ENCODE peak calls at places on chromosomes 7 and 10, in nine cellular contexts. One of them, this sample, is unnamed.
A peak's percentile ranks its signal among the peaks of the same experiment; 100 is the strongest.

GRCh38 chr7:107441576-107442422 is 28.1 kb upstream of the GPR22 start:
- DNase-seq in AG04450: no peak
- DNase-seq in psoas muscle: no peak
- DNase-seq in lower lobe of right lung: no peak
- DNase-seq in CD4-positive, alpha-beta T cell: no peak
- DNase-seq in H9: no peak
- DNase-seq in colonic mucosa: no peak
- DNase-seq in GM20000: no peak
- DNase-seq in stomach: no peak
- DNase-seq in this sample: no peak

GRCh38 chr10:90887555-90887954 is 15.8 kb downstream of the RPP30 start:
- DNase-seq in colonic mucosa: peak; percentile 65
- DNase-seq in H9: no peak
- DNase-seq in stomach: peak; percentile 60
- DNase-seq in lower lobe of right lung: no peak
- DNase-seq in CD4-positive, alpha-beta T cell: no peak
- DNase-seq in AG04450: no peak
- DNase-seq in psoas muscle: no peak
- DNase-seq in GM20000: no peak
- DNase-seq in this sample: no peak

GRCh38 chr10:87931836-87932230 is 68.4 kb downstream of the PTEN start:
- DNase-seq in psoas muscle: no peak
- DNase-seq in CD4-positive, alpha-beta T cell: no peak
- DNase-seq in stomach: no peak
- DNase-seq in lower lobe of right lung: no peak
- DNase-seq in AG04450: no peak
- DNase-seq in GM20000: no peak
- DNase-seq in H9: no peak
- DNase-seq in colonic mucosa: no peak
- DNase-seq in this sample: no peak

GRCh38 chr7:120709931-120710330 is 148.0 kb downstream of the TSPAN12 start:
- DNase-seq in CD4-positive, alpha-beta T cell: no peak
- DNase-seq in H9: no peak
- DNase-seq in GM20000: no peak
- DNase-seq in lower lobe of right lung: no peak
- DNase-seq in stomach: no peak
- DNase-seq in psoas muscle: no peak
- DNase-seq in colonic mucosa: no peak
- DNase-seq in AG04450: no peak
- DNase-seq in this sample: no peak

GRCh38 chr7:86932038-86932512 is 127.4 kb downstream of the ELAPOR2 start:
- DNase-seq in stomach: no peak
- DNase-seq in lower lobe of right lung: no peak
- DNase-seq in GM20000: no peak
- DNase-seq in AG04450: no peak
- DNase-seq in psoas muscle: no peak
- DNase-seq in H9: no peak
- DNase-seq in colonic mucosa: no peak
- DNase-seq in CD4-positive, alpha-beta T cell: no peak
- DNase-seq in this sample: no peak

GRCh38 chr7:18457832-18458231 is 37.7 kb upstream of the HDAC9 start:
- DNase-seq in H9: no peak
- DNase-seq in stomach: no peak
- DNase-seq in GM20000: no peak
- DNase-seq in psoas muscle: no peak
- DNase-seq in CD4-positive, alpha-beta T cell: no peak
- DNase-seq in AG04450: no peak
- DNase-seq in colonic mucosa: no peak
- DNase-seq in lower lobe of right lung: no peak
- DNase-seq in this sample: no peak

GRCh38 chr7:105806592-105807266 is 69.7 kb downstream of the ATXN7L1 start:
- DNase-seq in H9: no peak
- DNase-seq in lower lobe of right lung: no peak
- DNase-seq in colonic mucosa: peak; percentile 43
- DNase-seq in stomach: peak; percentile 35
- DNase-seq in CD4-positive, alpha-beta T cell: peak; percentile 39
- DNase-seq in psoas muscle: no peak
- DNase-seq in AG04450: no peak
- DNase-seq in GM20000: peak; percentile 64
- DNase-seq in this sample: peak; percentile 72

GRCh38 chr10:47378606-47379444 is 5.3 kb downstream of the ZNF488 start:
- DNase-seq in GM20000: no peak
- DNase-seq in AG04450: no peak
- DNase-seq in H9: peak; percentile 10
- DNase-seq in colonic mucosa: peak; percentile 16
- DNase-seq in stomach: no peak
- DNase-seq in CD4-positive, alpha-beta T cell: no peak
- DNase-seq in psoas muscle: no peak
- DNase-seq in lower lobe of right lung: no peak
- DNase-seq in this sample: no peak

GRCh38 chr10:51759896-51760534 is 60.6 kb upstream of the CSTF2T start:
- DNase-seq in GM20000: no peak
- DNase-seq in stomach: no peak
- DNase-seq in psoas muscle: no peak
- DNase-seq in colonic mucosa: no peak
- DNase-seq in CD4-positive, alpha-beta T cell: no peak
- DNase-seq in lower lobe of right lung: no peak
- DNase-seq in H9: no peak
- DNase-seq in AG04450: no peak
- DNase-seq in this sample: no peak

GRCh38 chr10:34358729-34359128 is 456.4 kb downstream of the PARD3 start:
- DNase-seq in psoas muscle: no peak
- DNase-seq in colonic mucosa: no peak
- DNase-seq in stomach: no peak
- DNase-seq in H9: no peak
- DNase-seq in lower lobe of right lung: no peak
- DNase-seq in CD4-positive, alpha-beta T cell: no peak
- DNase-seq in GM20000: no peak
- DNase-seq in AG04450: no peak
- DNase-seq in this sample: no peak

GRCh38 chr10:88437411-88437810 is 145.7 kb downstream of the RNLS start:
- DNase-seq in CD4-positive, alpha-beta T cell: no peak
- DNase-seq in lower lobe of right lung: no peak
- DNase-seq in GM20000: no peak
- DNase-seq in stomach: no peak
- DNase-seq in psoas muscle: no peak
- DNase-seq in H9: no peak
- DNase-seq in colonic mucosa: no peak
- DNase-seq in AG04450: no peak
- DNase-seq in this sample: no peak

GRCh38 chr10:116688241-116688711 is 54.1 kb downstream of the HSPA12A start:
- DNase-seq in stomach: no peak
- DNase-seq in lower lobe of right lung: no peak
- DNase-seq in colonic mucosa: no peak
- DNase-seq in H9: no peak
- DNase-seq in GM20000: no peak
- DNase-seq in CD4-positive, alpha-beta T cell: no peak
- DNase-seq in psoas muscle: no peak
- DNase-seq in AG04450: peak; percentile 44
- DNase-seq in this sample: no peak

GRCh38 chr7:38276096-38276857 is 2.8 kb upstream of the TARP start:
- DNase-seq in lower lobe of right lung: no peak
- DNase-seq in stomach: no peak
- DNase-seq in CD4-positive, alpha-beta T cell: no peak
- DNase-seq in GM20000: no peak
- DNase-seq in H9: no peak
- DNase-seq in psoas muscle: no peak
- DNase-seq in colonic mucosa: no peak
- DNase-seq in AG04450: no peak
- DNase-seq in this sample: no peak

GRCh38 chr7:32761451-32762320 is 129.9 kb downstream of the KBTBD2 start:
- DNase-seq in colonic mucosa: no peak
- DNase-seq in AG04450: no peak
- DNase-seq in GM20000: no peak
- DNase-seq in CD4-positive, alpha-beta T cell: no peak
- DNase-seq in stomach: no peak
- DNase-seq in lower lobe of right lung: no peak
- DNase-seq in H9: peak; percentile 49
- DNase-seq in psoas muscle: no peak
- DNase-seq in this sample: no peak

GRCh38 chr10:111481271-111482073 is 404.6 kb downstream of the ADRA2A start:
- DNase-seq in lower lobe of right lung: no peak
- DNase-seq in CD4-positive, alpha-beta T cell: no peak
- DNase-seq in stomach: no peak
- DNase-seq in H9: no peak
- DNase-seq in colonic mucosa: no peak
- DNase-seq in AG04450: no peak
- DNase-seq in psoas muscle: no peak
- DNase-seq in GM20000: no peak
- DNase-seq in this sample: no peak

GRCh38 chr7:102079140-102080002 is 207.3 kb upstream of the SH2B2 start:
- DNase-seq in H9: no peak
- DNase-seq in CD4-positive, alpha-beta T cell: no peak
- DNase-seq in lower lobe of right lung: no peak
- DNase-seq in colonic mucosa: no peak
- DNase-seq in GM20000: no peak
- DNase-seq in psoas muscle: no peak
- DNase-seq in stomach: no peak
- DNase-seq in AG04450: no peak
- DNase-seq in this sample: no peak

DNA sequence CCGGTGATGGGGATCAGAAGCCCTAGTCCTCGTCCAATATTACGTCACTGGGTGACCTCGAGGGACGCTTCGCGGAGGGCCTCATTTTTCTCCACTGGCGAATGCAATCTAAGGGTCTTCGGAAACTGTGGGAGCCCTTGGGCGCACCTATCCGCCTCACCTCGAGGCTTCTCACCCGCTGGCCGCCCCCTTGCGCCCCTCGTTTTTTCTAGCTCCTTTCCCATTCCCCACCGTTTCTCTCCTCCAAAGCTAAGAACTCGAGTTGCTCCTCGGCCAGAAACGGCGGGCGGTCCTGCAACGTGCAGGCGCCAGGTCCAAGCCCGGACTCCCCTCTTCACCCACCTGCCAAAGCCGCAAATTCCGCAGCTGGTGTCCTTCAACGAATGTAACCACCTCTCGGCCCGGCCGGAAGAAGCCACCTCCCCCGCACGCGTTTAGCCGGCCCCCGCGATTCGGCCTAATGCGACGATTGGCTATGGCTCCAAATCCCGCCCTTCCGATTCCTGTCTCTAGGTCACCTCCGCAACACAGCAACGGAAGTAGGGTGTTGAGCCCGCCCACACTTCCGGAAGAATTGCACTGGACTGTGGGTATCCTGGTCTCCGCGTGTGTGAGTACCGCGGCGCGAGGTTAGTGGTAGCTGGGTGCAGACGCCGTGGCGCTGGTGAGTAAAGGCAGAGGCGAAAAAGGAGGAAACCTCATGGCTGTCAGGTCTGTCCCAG is at the start of the genes ATP5MK and PDCD11:
- DNase-seq in stomach: peak; percentile 99
- DNase-seq in lower lobe of right lung: peak; percentile 99
- DNase-seq in psoas muscle: peak; percentile 98
- DNase-seq in GM20000: peak; percentile 92
- DNase-seq in colonic mucosa: peak; percentile 99
- DNase-seq in H9: peak; percentile 98
- DNase-seq in AG04450: peak; percentile 94
- DNase-seq in CD4-positive, alpha-beta T cell: peak; percentile 91
- DNase-seq in this sample: peak; percentile 93
- TF ChIP-seq CTCF in stomach: no peak
- TF ChIP-seq CTCF in lower lobe of right lung: peak; percentile 27
- TF ChIP-seq CTCF in psoas muscle: no peak
- TF ChIP-seq CTCF in GM20000: no peak
- TF ChIP-seq CTCF in colonic mucosa: no peak
- TF ChIP-seq CTCF in H9: no peak
- TF ChIP-seq CTCF in AG04450: peak; percentile 29
- TF ChIP-seq CTCF in CD4-positive, alpha-beta T cell: no peak
- TF ChIP-seq CTCF in this sample: peak; percentile 21

DNA sequence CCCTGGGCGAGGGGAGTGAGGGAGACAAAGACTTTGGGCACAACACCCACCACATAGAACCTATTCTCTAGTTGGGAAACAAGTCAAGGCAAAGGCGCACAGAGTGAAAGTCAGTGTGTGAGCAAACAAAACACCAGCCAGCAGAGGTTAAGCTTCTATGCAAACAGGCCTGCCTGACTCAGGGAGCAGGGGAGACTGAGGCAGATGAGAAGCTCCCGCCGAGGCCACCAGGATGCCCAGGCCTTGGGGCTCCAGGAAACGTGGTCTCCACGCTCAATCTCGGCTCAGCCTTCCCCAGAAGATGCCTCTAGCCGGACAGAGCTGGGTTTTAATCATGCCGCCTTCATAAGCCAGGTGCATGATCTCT is 74.1 kb upstream of the KCNMA1 start:
- DNase-seq in colonic mucosa: no peak
- DNase-seq in AG04450: no peak
- DNase-seq in GM20000: no peak
- DNase-seq in stomach: no peak
- DNase-seq in lower lobe of right lung: no peak
- DNase-seq in H9: no peak
- DNase-seq in CD4-positive, alpha-beta T cell: no peak
- DNase-seq in psoas muscle: no peak
- DNase-seq in this sample: no peak
- TF ChIP-seq CTCF in colonic mucosa: no peak
- TF ChIP-seq CTCF in AG04450: no peak
- TF ChIP-seq CTCF in GM20000: no peak
- TF ChIP-seq CTCF in stomach: no peak
- TF ChIP-seq CTCF in lower lobe of right lung: no peak
- TF ChIP-seq CTCF in H9: no peak
- TF ChIP-seq CTCF in CD4-positive, alpha-beta T cell: peak; percentile 27
- TF ChIP-seq CTCF in psoas muscle: no peak
- TF ChIP-seq CTCF in this sample: peak; percentile 27

DNA sequence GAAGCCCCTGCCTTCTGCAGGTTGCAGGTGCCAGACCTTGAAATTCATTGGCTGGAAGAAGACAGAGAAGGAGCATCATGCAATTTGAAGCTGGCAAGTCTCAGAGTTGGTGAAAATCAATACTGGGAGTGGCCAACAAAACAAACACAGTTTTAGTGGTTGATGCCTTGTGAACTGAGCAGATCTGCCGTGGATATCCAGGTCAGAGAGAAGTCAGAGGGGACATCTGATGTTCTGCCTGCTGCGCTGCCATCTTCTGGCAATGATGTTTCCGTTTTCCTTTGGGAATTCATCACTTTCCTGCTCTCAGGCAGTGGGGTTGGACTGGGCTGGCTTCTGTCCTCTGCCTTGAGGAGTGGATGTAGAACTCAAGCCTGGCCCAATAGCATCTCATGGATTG is 132.0 kb downstream of the RPS24 start:
- DNase-seq in GM20000: no peak
- DNase-seq in AG04450: no peak
- DNase-seq in H9: peak; percentile 48
- DNase-seq in lower lobe of right lung: no peak
- DNase-seq in stomach: no peak
- DNase-seq in CD4-positive, alpha-beta T cell: no peak
- DNase-seq in colonic mucosa: no peak
- DNase-seq in psoas muscle: no peak
- DNase-seq in this sample: no peak
- TF ChIP-seq CTCF in GM20000: no peak
- TF ChIP-seq CTCF in AG04450: no peak
- TF ChIP-seq CTCF in H9: peak; percentile 63
- TF ChIP-seq CTCF in lower lobe of right lung: no peak
- TF ChIP-seq CTCF in stomach: no peak
- TF ChIP-seq CTCF in CD4-positive, alpha-beta T cell: no peak
- TF ChIP-seq CTCF in colonic mucosa: no peak
- TF ChIP-seq CTCF in psoas muscle: no peak
- TF ChIP-seq CTCF in this sample: no peak

DNA sequence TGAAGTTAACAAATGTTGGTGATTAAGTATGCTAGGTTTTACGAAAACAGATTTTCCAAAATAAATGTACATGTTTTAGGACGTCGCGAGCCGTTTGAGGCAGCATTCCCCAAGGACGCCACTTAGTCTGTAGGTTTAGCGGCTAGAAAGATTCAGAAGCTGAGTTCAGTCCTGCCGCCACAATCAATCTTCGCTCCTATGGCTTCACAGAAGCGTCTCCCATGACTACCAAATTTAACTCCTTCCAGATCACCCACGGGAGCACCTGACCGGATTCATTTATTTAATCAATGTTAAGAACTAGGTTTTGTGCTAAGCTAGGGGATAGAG is 788 bp upstream of the CYP51A1 start:
- DNase-seq in stomach: peak; percentile 28
- DNase-seq in CD4-positive, alpha-beta T cell: no peak
- DNase-seq in colonic mucosa: peak; percentile 30
- DNase-seq in lower lobe of right lung: no peak
- DNase-seq in AG04450: no peak
- DNase-seq in psoas muscle: no peak
- DNase-seq in GM20000: peak; percentile 36
- DNase-seq in H9: no peak
- DNase-seq in this sample: peak; percentile 32
- TF ChIP-seq CTCF in stomach: no peak
- TF ChIP-seq CTCF in CD4-positive, alpha-beta T cell: no peak
- TF ChIP-seq CTCF in colonic mucosa: no peak
- TF ChIP-seq CTCF in lower lobe of right lung: no peak
- TF ChIP-seq CTCF in AG04450: no peak
- TF ChIP-seq CTCF in psoas muscle: no peak
- TF ChIP-seq CTCF in GM20000: no peak
- TF ChIP-seq CTCF in H9: no peak
- TF ChIP-seq CTCF in this sample: no peak

This sample was measured in GM13977.